ENCODE peak calls at places on chromosomes 3 and 15, in nine cellular contexts. E is hypothalamus; G is HT1080; Y is activated CD8-positive, alpha-beta memory T cell treated with anti-CD3 and anti-CD28 coated beads for 1 hour; D is activated T-helper 1 cell treated with anti-CD3 and anti-CD28 coated beads, Interleukin-12 subunit alpha, Interleukin-12 subunit beta, Interleukin-2, Interleukin-4 antibody, amounts not matched to agents 30 ng/mL and 10 ng/mL and 1 ng/mL, durations not matched to agents 14 hours and 24 hours and 36 hours; J is T-helper 17 cell; K is psoas muscle; T is right atrium auricular region; M is activated naive CD4-positive, alpha-beta T cell. V is an unnamed sample.

GRCh38 chr3:85342915-85343314 is 384.1 kb downstream of the CADM2 start:
- DNase-seq in T (no peak), J (no peak), M (no peak), E (peak; percentile 57), G (no peak), K (no peak), Y (no peak), D (no peak), V (no peak)

GRCh38 chr3:108070356-108070755 is 20.5 kb downstream of the CD47 start:
- DNase-seq in E (no peak), D (no peak), K (no peak), G (no peak), T (no peak), J (no peak), M (no peak), Y (no peak), V (no peak)

GRCh38 chr3:37130984-37131975 is 43.1 kb downstream of the LRRFIP2 start:
- DNase-seq in G (no peak), D (no peak), T (no peak), J (no peak), K (no peak), M (no peak), Y (no peak), E (no peak), V (no peak)

GRCh38 chr15:78634251-78635145 is 6.5 kb downstream of the CHRNB4 start:
- DNase-seq in E (no peak), D (no peak), G (no peak), T (no peak), K (no peak), Y (no peak), J (no peak), M (no peak), V (no peak)

GRCh38 chr15:42704492-42704926 is 32.4 kb downstream of the CDAN1 start:
- DNase-seq in D (peak; percentile 45), Y (peak; percentile 33), M (no peak), E (peak; percentile 54), J (peak; percentile 49), T (peak; percentile 70), G (peak; percentile 52), K (peak; percentile 44), V (peak; percentile 75)

GRCh38 chr15:69160976-69161877 is 792 bp downstream of the GLCE start:
- DNase-seq in M (no peak), E (peak; percentile 75), D (no peak), T (no peak), Y (peak; percentile 2), J (peak; percentile 11), G (peak; percentile 29), K (peak; percentile 27), V (no peak)

GRCh38 chr3:167814441-167814951 is 79.0 kb downstream of the SERPINI1 start:
- DNase-seq in Y (no peak), G (peak; percentile 74), M (no peak), K (no peak), D (no peak), E (peak; percentile 84), T (no peak), J (no peak), V (no peak)

GRCh38 chr3:22734756-22735155 is 468.4 kb upstream of the UBE2E2 start:
- DNase-seq in Y (no peak), M (no peak), E (no peak), D (no peak), G (no peak), K (no peak), T (no peak), J (no peak), V (no peak)

GRCh38 chr3:184227481-184227935 is 1.9 kb upstream of the VWA5B2 start:
- DNase-seq in E (no peak), D (peak; percentile 32), J (peak; percentile 35), M (no peak), T (no peak), K (no peak), G (no peak), Y (no peak), V (no peak)